ENCODE peak calls at places on chromosome 16, in nine cellular contexts. One of them, this sample, is unnamed.
A peak's percentile ranks its signal among the peaks of the same experiment; 100 is the strongest.

GRCh38 chr16:66668777-66669444 is 27.6 kb downstream of the CMTM4 start:
- DNase-seq in NB4: no peak
- DNase-seq in uterus: no peak
- DNase-seq in neural crest cell: no peak
- DNase-seq in adrenal gland: no peak
- DNase-seq in HT-29: no peak
- DNase-seq in tibial nerve: no peak
- DNase-seq in COLO829: no peak
- DNase-seq in T-cell: no peak
- DNase-seq in this sample: no peak

GRCh38 chr16:22001591-22001990 is 675 bp upstream of the PDZD9 start:
- DNase-seq in tibial nerve: no peak
- DNase-seq in COLO829: peak; percentile 90
- DNase-seq in uterus: no peak
- DNase-seq in HT-29: no peak
- DNase-seq in NB4: no peak
- DNase-seq in T-cell: no peak
- DNase-seq in neural crest cell: no peak
- DNase-seq in adrenal gland: no peak
- DNase-seq in this sample: no peak

GRCh38 chr16:85512716-85513115 is 100.4 kb upstream of the GSE1 start:
- DNase-seq in adrenal gland: no peak
- DNase-seq in neural crest cell: no peak
- DNase-seq in T-cell: no peak
- DNase-seq in tibial nerve: no peak
- DNase-seq in HT-29: no peak
- DNase-seq in uterus: no peak
- DNase-seq in COLO829: no peak
- DNase-seq in NB4: no peak
- DNase-seq in this sample: no peak

GRCh38 chr16:12339686-12340085 is 363.2 kb downstream of the SNX29 start:
- DNase-seq in COLO829: no peak
- DNase-seq in adrenal gland: no peak
- DNase-seq in neural crest cell: no peak
- DNase-seq in T-cell: no peak
- DNase-seq in NB4: no peak
- DNase-seq in tibial nerve: no peak
- DNase-seq in uterus: no peak
- DNase-seq in HT-29: no peak
- DNase-seq in this sample: no peak

GRCh38 chr16:53131363-53132071 is 76.7 kb downstream of the CHD9 start:
- DNase-seq in uterus: peak; percentile 65
- DNase-seq in T-cell: peak; percentile 33
- DNase-seq in adrenal gland: peak; percentile 79
- DNase-seq in NB4: peak; percentile 63
- DNase-seq in tibial nerve: peak; percentile 40
- DNase-seq in HT-29: peak; percentile 41
- DNase-seq in COLO829: no peak
- DNase-seq in neural crest cell: peak; percentile 24
- DNase-seq in this sample: peak; percentile 44

GRCh38 chr16:64882385-64882784 is 239.5 kb downstream of the CDH11 start:
- DNase-seq in tibial nerve: peak; percentile 57
- DNase-seq in uterus: peak; percentile 28
- DNase-seq in HT-29: no peak
- DNase-seq in NB4: no peak
- DNase-seq in neural crest cell: no peak
- DNase-seq in T-cell: no peak
- DNase-seq in adrenal gland: peak; percentile 33
- DNase-seq in COLO829: no peak
- DNase-seq in this sample: no peak

GRCh38 chr16:641326-642188 is at the start of gene MCRIP2:
- DNase-seq in uterus: peak; percentile 75
- DNase-seq in NB4: peak; percentile 90
- DNase-seq in HT-29: peak; percentile 80
- DNase-seq in COLO829: peak; percentile 67
- DNase-seq in T-cell: no peak
- DNase-seq in neural crest cell: peak; percentile 78
- DNase-seq in adrenal gland: peak; percentile 91
- DNase-seq in tibial nerve: peak; percentile 59
- DNase-seq in this sample: peak; percentile 78

GRCh38 chr16:15031596-15031995 is 24.3 kb downstream of the NTAN1 start:
- DNase-seq in T-cell: no peak
- DNase-seq in neural crest cell: no peak
- DNase-seq in tibial nerve: no peak
- DNase-seq in adrenal gland: no peak
- DNase-seq in HT-29: no peak
- DNase-seq in uterus: no peak
- DNase-seq in NB4: no peak
- DNase-seq in COLO829: no peak
- DNase-seq in this sample: no peak

GRCh38 chr16:53219795-53220194 is 165.0 kb downstream of the CHD9 start:
- DNase-seq in COLO829: peak; percentile 56
- DNase-seq in adrenal gland: no peak
- DNase-seq in HT-29: no peak
- DNase-seq in T-cell: no peak
- DNase-seq in uterus: no peak
- DNase-seq in tibial nerve: no peak
- DNase-seq in neural crest cell: no peak
- DNase-seq in NB4: peak; percentile 45
- DNase-seq in this sample: no peak

GRCh38 chr16:1973461-1974156 is 1.8 kb downstream of the TBL3 start:
- DNase-seq in uterus: no peak
- DNase-seq in HT-29: no peak
- DNase-seq in tibial nerve: no peak
- DNase-seq in COLO829: no peak
- DNase-seq in adrenal gland: no peak
- DNase-seq in neural crest cell: no peak
- DNase-seq in T-cell: no peak
- DNase-seq in NB4: no peak
- DNase-seq in this sample: no peak